ENCODE peak calls at places on chromosomes 1 and 21, in ten cellular contexts. P is ascending aorta; J is breast epithelium; A is upper lobe of left lung; I is transverse colon; U is CD8-positive, alpha-beta memory T cell; Q is right lobe of liver; N is heart right ventricle; K is ovary; X is colonic mucosa. W is an unnamed sample.

GRCh38 chr1:117324357-117324756 is 42.9 kb upstream of the MAN1A2 start:
- DNase-seq in A (no peak), X (no peak), K (no peak), N (no peak), I (no peak), Q (no peak), U (no peak), P (no peak), J (no peak), W (no peak)

GRCh38 chr1:62142550-62142949 is 52.1 kb upstream of the L1TD1 start:
- DNase-seq in X (no peak), U (no peak), J (no peak), Q (no peak), P (no peak), N (no peak), K (no peak), A (no peak), I (no peak), W (no peak)

GRCh38 chr1:197195100-197195499 is 48.6 kb upstream of the ASPM start:
- DNase-seq in U (no peak), A (no peak), N (no peak), X (no peak), K (no peak), J (no peak), P (no peak), I (no peak), Q (no peak), W (no peak)

GRCh38 chr1:169682077-169682476 is 29.3 kb downstream of the SELL start:
- DNase-seq in J (no peak), Q (no peak), U (no peak), P (no peak), I (no peak), K (no peak), N (no peak), A (no peak), X (no peak), W (no peak)

GRCh38 chr1:155458111-155458510 is 104.5 kb downstream of the ASH1L start:
- DNase-seq in X (no peak), A (no peak), N (no peak), K (no peak), J (no peak), Q (no peak), U (no peak), P (no peak), I (no peak), W (no peak)

GRCh38 chr21:33300701-33301631 is 23.8 kb upstream of the IFNAR1 start:
- DNase-seq in U (no peak), J (no peak), K (no peak), N (no peak), X (peak; percentile 23), P (no peak), Q (no peak), I (no peak), A (no peak), W (no peak)

GRCh38 chr21:38507374-38507942 is 9.2 kb upstream of the ERG start:
- DNase-seq in I (no peak), P (no peak), N (no peak), X (no peak), J (no peak), Q (no peak), K (no peak), U (no peak), A (no peak), W (no peak)

GRCh38 chr1:14740016-14740415 is 141.5 kb downstream of the KAZN start:
- DNase-seq in P (no peak), K (no peak), I (no peak), Q (no peak), U (no peak), A (no peak), J (no peak), X (no peak), N (no peak), W (no peak)

GRCh38 chr1:49046305-49046704 is 269.6 kb upstream of the BEND5 start:
- DNase-seq in J (no peak), X (no peak), A (no peak), P (no peak), N (no peak), I (no peak), U (no peak), Q (no peak), K (no peak), W (no peak)

GRCh38 chr1:49048188-49048587 is 271.5 kb upstream of the BEND5 start:
- DNase-seq in N (no peak), I (no peak), K (no peak), P (no peak), A (no peak), Q (no peak), U (no peak), J (no peak), X (no peak), W (no peak)

GRCh38 chr1:49050041-49050440 is 273.4 kb upstream of the BEND5 start:
- DNase-seq in P (no peak), K (no peak), X (no peak), U (no peak), J (no peak), A (no peak), I (no peak), Q (no peak), N (no peak), W (no peak)

DNA sequence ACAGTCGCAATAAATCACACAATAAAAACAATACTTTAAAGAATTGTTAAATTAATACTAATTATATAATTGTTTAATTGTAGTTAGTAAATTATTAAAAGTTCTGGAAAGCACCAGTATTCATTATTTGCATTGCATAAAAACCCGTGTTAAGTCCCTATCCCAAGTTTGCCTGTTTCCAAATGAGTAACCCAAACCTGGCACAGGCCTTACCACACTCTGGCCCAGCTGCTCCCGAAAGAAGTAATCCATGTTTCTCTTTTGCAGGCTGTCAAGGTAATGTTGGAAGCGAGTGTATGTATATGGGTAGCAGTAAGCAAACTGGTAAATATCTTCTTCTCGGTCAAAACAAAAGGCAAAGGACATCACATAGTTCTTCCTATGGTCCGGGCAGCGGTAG is 268.7 kb upstream of the BEND5 start:
- DNase-seq in J (no peak), I (no peak), P (no peak), X (no peak), K (no peak), U (no peak), N (no peak), Q (no peak), A (no peak), W (no peak)
- H3K9me3 ChIP-seq in J (no peaks in the 10 kb centered on the region), I (no peaks in the 10 kb centered on the region), P (no peaks in the 10 kb centered on the region), X (no peaks in the 10 kb centered on the region), K (no peaks in the 10 kb centered on the region), U (no peaks in the 10 kb centered on the region), N (no peaks in the 10 kb centered on the region), Q (no peaks in the 10 kb centered on the region), A (no peaks in the 10 kb centered on the region), W (no peaks in the 10 kb centered on the region)

GRCh38 chr1:76289692-76290091 is 215.1 kb downstream of the ST6GALNAC3 start:
- DNase-seq in K (no peak), P (no peak), N (no peak), Q (no peak), U (no peak), J (no peak), A (no peak), X (no peak), I (no peak), W (no peak)

GRCh38 chr1:76284842-76285241 is 210.3 kb downstream of the ST6GALNAC3 start:
- DNase-seq in K (no peak), J (no peak), N (no peak), A (no peak), U (no peak), P (no peak), Q (no peak), X (no peak), I (no peak), W (no peak)

GRCh38 chr1:76288758-76289483 is 214.4 kb downstream of the ST6GALNAC3 start:
- DNase-seq in I (no peak), X (no peak), Q (no peak), J (no peak), A (no peak), P (no peak), K (no peak), N (no peak), U (no peak), W (no peak)

GRCh38 chr1:76285578-76286135 is 211.1 kb downstream of the ST6GALNAC3 start:
- DNase-seq in P (no peak), J (no peak), I (no peak), U (no peak), N (no peak), X (no peak), K (no peak), Q (no peak), A (no peak), W (no peak)

GRCh38 chr1:76287917-76288316 is 213.4 kb downstream of the ST6GALNAC3 start:
- DNase-seq in N (no peak), I (no peak), Q (no peak), A (no peak), U (no peak), K (no peak), J (no peak), P (no peak), X (no peak), W (no peak)
- H3K4me1 ChIP-seq in N (no peaks in the 10 kb centered on the region), I (no peaks in the 10 kb centered on the region), Q (no peaks in the 10 kb centered on the region), A (no peaks in the 10 kb centered on the region), U (peaks cover 59% of the 10 kb centered on the region), K (peaks cover 2% of the 10 kb centered on the region), J (no peaks in the 10 kb centered on the region), P (no peaks in the 10 kb centered on the region), X (no peaks in the 10 kb centered on the region), W (peaks cover 1% of the 10 kb centered on the region)

GRCh38 chr1:156894711-156895407 is 1.3 kb downstream of the PEAR1 start:
- DNase-seq in U (no peak), A (no peak), X (no peak), P (no peak), N (peak; percentile 69), K (peak; percentile 57), Q (peak; percentile 46), J (no peak), I (no peak), W (peak; percentile 83)
- H3K27ac ChIP-seq in U (peak overlapping the region; percentile 38), A (peak overlapping the region; percentile 92), X (peak overlapping the region; percentile 7), P (peak overlapping the region; percentile 92), N (peak overlapping the region; percentile 97), K (peak overlapping the region; percentile 82), Q (peak overlapping the region; percentile 77), J (peak overlapping the region; percentile 78), I (peak overlapping the region; percentile 69), W (peak overlapping the region; percentile 80)

GRCh38 chr1:179476484-179476883 is 99.3 kb downstream of the NPHS2 start:
- DNase-seq in I (no peak), K (no peak), X (no peak), U (no peak), A (no peak), J (no peak), N (no peak), P (no peak), Q (no peak), W (no peak)
- H3K9me3 ChIP-seq in I (peaks cover 17% of the 10 kb centered on the region), K (no peaks in the 10 kb centered on the region), X (no peaks in the 10 kb centered on the region), U (peaks cover 4% of the 10 kb centered on the region), A (peaks cover 42% of the 10 kb centered on the region), J (peaks cover 36% of the 10 kb centered on the region), N (peaks cover 51% of the 10 kb centered on the region), P (peaks cover 20% of the 10 kb centered on the region), Q (no peaks in the 10 kb centered on the region), W (peaks cover 10% of the 10 kb centered on the region)

W was measured in right cardiac atrium.